ENCODE peak calls at places on chromosomes 3 and 15, in four cellular contexts. W, P, X and N are unnamed samples.

GRCh38 chr3:140834266-140835037 is 107.2 kb upstream of the SLC25A36 start:
- DNase-seq in W (no peak), P (no peak), X (no peak), N (no peak)

GRCh38 chr15:49406352-49407118 is 16.5 kb upstream of the FGF7 start:
- DNase-seq in X (no peak), P (no peak), W (no peak), N (no peak)

GRCh38 chr3:141798455-141798854 is 35.2 kb downstream of the GRK7 start:
- DNase-seq in X (no peak), P (peak), W (no peak), N (no peak)

GRCh38 chr3:101946906-101947305 is 97.6 kb downstream of the NFKBIZ start:
- DNase-seq in W (no peak), P (no peak), X (no peak), N (no peak)

GRCh38 chr3:77464106-77464688 is 424.3 kb downstream of the ROBO2 start:
- DNase-seq in P (no peak), X (no peak), W (no peak), N (no peak)

GRCh38 chr3:190532626-190533155 is 18.8 kb downstream of the IL1RAP start:
- DNase-seq in X (no peak), W (no peak), P (no peak), N (no peak)

GRCh38 chr3:194690501-194691372 is 5.1 kb downstream of the FAM43A start:
- DNase-seq in X (no peak), W (no peak), P (no peak), N (peak)

GRCh38 chr15:63539517-63539916 is 35.1 kb downstream of the USP3 start:
- DNase-seq in W (no peak), X (no peak), P (no peak), N (peak)

GRCh38 chr3:192080336-192080735 is 619.4 kb downstream of the PYDC2 start:
- DNase-seq in X (no peak), W (no peak), P (no peak), N (no peak)

GRCh38 chr15:79406191-79406590 is 25.9 kb upstream of the MINAR1 start:
- DNase-seq in W (no peak), P (no peak), X (no peak), N (no peak)

GRCh38 chr3:10581251-10581650 is 75.9 kb upstream of the ATP2B2 start:
- DNase-seq in W (no peak), X (no peak), P (no peak), N (no peak)

GRCh38 chr3:27714101-27714526 is 8.0 kb downstream of the EOMES start:
- DNase-seq in P (no peak), W (no peak), X (no peak), N (no peak)

GRCh38 chr3:43707998-43708397 is 17.3 kb downstream of the ABHD5 start:
- DNase-seq in P (no peak), X (no peak), W (no peak), N (no peak)

GRCh38 chr3:49132437-49133225 is at the start of gene LAMB2:
- DNase-seq in W (no peak), X (no peak), P (peak), N (peak)

GRCh38 chr3:197949191-197949766 is 711 bp upstream of the RPL35A start:
- DNase-seq in P (peak), X (no peak), W (no peak), N (no peak)

GRCh38 chr15:64699767-64700388 is 75.5 kb downstream of the RBPMS2 start:
- DNase-seq in P (no peak), X (no peak), W (no peak), N (peak)

GRCh38 chr3:41693799-41694198 is 268.1 kb downstream of the ULK4 start:
- DNase-seq in X (no peak), P (no peak), W (no peak), N (no peak)

GRCh38 chr3:160003520-160004128 is 15.0 kb downstream of the IL12A start:
- DNase-seq in P (peak), W (peak), X (peak), N (peak)

GRCh38 chr15:96355561-96356129 is 25.1 kb downstream of the NR2F2 start:
- DNase-seq in W (no peak), X (no peak), P (no peak), N (no peak)

GRCh38 chr15:90402230-90402629 is 14.2 kb downstream of the IQGAP1 start:
- DNase-seq in W (no peak), P (no peak), X (no peak), N (no peak)

GRCh38 chr3:135145581-135145980 is 350.5 kb downstream of the EPHB1 start:
- DNase-seq in P (no peak), W (no peak), X (no peak), N (no peak)

GRCh38 chr15:40265355-40265754 is 17.5 kb downstream of the ANKRD63 start:
- DNase-seq in X (no peak), P (no peak), W (no peak), N (no peak)